ENCODE peak calls at places on chromosomes 16 and 17, in nine cellular contexts. L, B, F, J, W, A, T, Z and K are unnamed samples.
A peak's percentile ranks its signal among the peaks of the same experiment; 100 is the strongest.

GRCh38 chr17:13476722-13477121 is 125.0 kb downstream of the HS3ST3A1 start:
- DNase-seq in L (no peak), B (no peak), F (no peak), J (no peak), W (no peak), A (no peak), T (no peak), Z (no peak), K (no peak)

GRCh38 chr17:73261952-73262675 is 434 bp upstream of the CPSF4L start:
- DNase-seq in L (no peak), B (no peak), F (peak; percentile 63), J (no peak), W (peak; percentile 83), A (no peak), T (no peak), Z (no peak), K (no peak)

GRCh38 chr17:31564883-31565297 is 173.4 kb downstream of the RAB11FIP4 start:
- DNase-seq in L (no peak), B (no peak), F (no peak), J (no peak), W (no peak), A (peak; percentile 56), T (no peak), Z (no peak), K (no peak)

GRCh38 chr16:66977341-66978113 is 10.9 kb upstream of the CES4A start:
- DNase-seq in L (peak; percentile 92), B (peak; percentile 60), F (peak; percentile 86), J (peak; percentile 91), W (peak; percentile 94), A (peak; percentile 82), T (peak; percentile 88), Z (peak; percentile 93), K (peak; percentile 83)

GRCh38 chr17:65039349-65039988 is 17.1 kb downstream of the GNA13 start:
- DNase-seq in L (no peak), B (no peak), F (no peak), J (no peak), W (no peak), A (peak; percentile 35), T (no peak), Z (no peak), K (peak; percentile 54)

GRCh38 chr17:45138911-45139532 is 3.5 kb downstream of the ACBD4 start:
- DNase-seq in L (no peak), B (no peak), F (no peak), J (no peak), W (no peak), A (no peak), T (no peak), Z (no peak), K (no peak)

GRCh38 chr17:77206125-77206523 is 65.4 kb downstream of the SEC14L1 start:
- DNase-seq in L (no peak), B (no peak), F (no peak), J (no peak), W (no peak), A (no peak), T (no peak), Z (no peak), K (no peak)

GRCh38 chr17:14299261-14300093 is 1.4 kb upstream of the HS3ST3B1 start:
- DNase-seq in L (peak; percentile 53), B (no peak), F (peak; percentile 86), J (peak; percentile 23), W (peak; percentile 16), A (no peak), T (peak; percentile 36), Z (no peak), K (peak; percentile 28)

GRCh38 chr16:84198401-84198800 is 7.4 kb downstream of the ADAD2 start:
- DNase-seq in L (no peak), B (no peak), F (no peak), J (no peak), W (no peak), A (peak; percentile 52), T (no peak), Z (no peak), K (no peak)

GRCh38 chr17:7060165-7060890 is 16.4 kb upstream of the SLC16A11 start:
- DNase-seq in L (peak; percentile 40), B (peak; percentile 96), F (no peak), J (peak; percentile 98), W (no peak), A (peak; percentile 73), T (no peak), Z (no peak), K (no peak)

GRCh38 chr17:54903375-54903774 is 2.7 kb downstream of the TOM1L1 start:
- DNase-seq in L (no peak), B (no peak), F (peak; percentile 33), J (no peak), W (peak; percentile 19), A (no peak), T (peak; percentile 46), Z (no peak), K (no peak)

GRCh38 chr17:19713462-19713861 is 2.9 kb downstream of the SLC47A2 start:
- DNase-seq in L (no peak), B (no peak), F (no peak), J (no peak), W (no peak), A (no peak), T (no peak), Z (no peak), K (no peak)

GRCh38 chr16:87086156-87086555 is 231.0 kb downstream of the C16orf95 start:
- DNase-seq in L (no peak), B (no peak), F (no peak), J (no peak), W (no peak), A (no peak), T (no peak), Z (no peak), K (no peak)

GRCh38 chr16:56346131-56346890 is 79.0 kb downstream of the AMFR start:
- DNase-seq in L (no peak), B (no peak), F (no peak), J (no peak), W (no peak), A (no peak), T (no peak), Z (no peak), K (no peak)

DNA sequence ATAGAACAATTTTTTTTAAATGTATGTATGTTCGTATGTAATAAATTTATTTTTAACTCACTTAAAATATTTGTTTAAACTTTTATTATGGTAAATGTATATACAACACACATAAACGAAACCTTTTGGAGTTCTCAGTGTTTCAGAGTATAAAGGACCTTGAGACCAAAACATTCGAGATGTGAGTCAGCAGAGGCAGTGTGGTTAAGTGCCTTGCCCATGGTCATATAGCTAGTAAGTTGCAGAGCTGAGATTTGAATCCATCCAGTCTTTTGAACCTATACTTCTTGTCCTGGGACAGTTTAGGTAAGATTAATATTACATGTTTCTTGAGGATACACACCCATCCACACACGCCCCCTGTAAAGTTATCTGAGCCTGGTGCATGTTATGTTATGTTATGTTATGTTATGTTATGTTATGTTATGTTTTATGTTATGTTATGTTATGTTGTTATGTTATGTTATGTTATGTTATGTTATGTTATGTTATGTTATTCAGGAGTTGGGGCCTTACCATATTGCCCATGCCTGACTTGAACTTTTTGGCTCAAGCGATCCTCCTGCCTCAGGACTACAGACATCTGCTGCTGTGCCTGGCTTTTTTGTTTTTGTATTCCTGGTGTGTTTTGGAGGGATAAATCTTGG is 41.8 kb downstream of the TNRC6A start:
- DNase-seq in L (no peak), B (no peak), F (no peak), J (no peak), W (no peak), A (no peak), T (no peak), Z (no peak), K (no peak)
- H3K4me3 ChIP-seq in L (no peak overlapping the region), B (no peak overlapping the region), F (no peak overlapping the region), J (no peak overlapping the region), W (no peak overlapping the region), A (no peak overlapping the region), T (no peak overlapping the region), Z (no peak overlapping the region), K (no peak overlapping the region)

GRCh38 chr16:16050106-16050505 is 100.7 kb downstream of the ABCC1 start:
- DNase-seq in L (no peak), B (no peak), F (no peak), J (no peak), W (no peak), A (no peak), T (no peak), Z (no peak), K (no peak)
- H3K4me1 ChIP-seq in L (no peaks in the 10 kb centered on the region), B (no peaks in the 10 kb centered on the region), F (no peaks in the 10 kb centered on the region), J (peaks cover under 1% of the 10 kb centered on the region), W (no peaks in the 10 kb centered on the region), A (peaks cover 23% of the 10 kb centered on the region), T (peaks cover 5% of the 10 kb centered on the region), Z (no peaks in the 10 kb centered on the region), K (no peaks in the 10 kb centered on the region)

GRCh38 chr17:68519911-68520310 is 7.7 kb downstream of the PRKAR1A start:
- DNase-seq in L (no peak), B (no peak), F (no peak), J (no peak), W (no peak), A (no peak), T (no peak), Z (no peak), K (no peak)
- H3K4me3 ChIP-seq in L (no peak overlapping the region), B (no peak overlapping the region), F (no peak overlapping the region), J (no peak overlapping the region), W (no peak overlapping the region), A (no peak overlapping the region), T (no peak overlapping the region), Z (no peak overlapping the region), K (no peak overlapping the region)

GRCh38 chr16:85650864-85651811 is 37.6 kb downstream of the GINS2 start:
- DNase-seq in L (no peak), B (no peak), F (peak; percentile 90), J (no peak), W (no peak), A (no peak), T (no peak), Z (no peak), K (no peak)

GRCh38 chr16:85654251-85655115 is 34.3 kb downstream of the GINS2 start:
- DNase-seq in L (no peak), B (no peak), F (peak; percentile 75), J (no peak), W (no peak), A (no peak), T (no peak), Z (no peak), K (no peak)

GRCh38 chr16:85651822-85652430 is 36.8 kb downstream of the GINS2 start:
- DNase-seq in L (no peak), B (no peak), F (peak; percentile 71), J (no peak), W (no peak), A (no peak), T (no peak), Z (no peak), K (no peak)

GRCh38 chr16:85653226-85653917 is 35.4 kb downstream of the GINS2 start:
- DNase-seq in L (no peak), B (no peak), F (peak; percentile 69), J (no peak), W (no peak), A (no peak), T (no peak), Z (no peak), K (no peak)

DNA sequence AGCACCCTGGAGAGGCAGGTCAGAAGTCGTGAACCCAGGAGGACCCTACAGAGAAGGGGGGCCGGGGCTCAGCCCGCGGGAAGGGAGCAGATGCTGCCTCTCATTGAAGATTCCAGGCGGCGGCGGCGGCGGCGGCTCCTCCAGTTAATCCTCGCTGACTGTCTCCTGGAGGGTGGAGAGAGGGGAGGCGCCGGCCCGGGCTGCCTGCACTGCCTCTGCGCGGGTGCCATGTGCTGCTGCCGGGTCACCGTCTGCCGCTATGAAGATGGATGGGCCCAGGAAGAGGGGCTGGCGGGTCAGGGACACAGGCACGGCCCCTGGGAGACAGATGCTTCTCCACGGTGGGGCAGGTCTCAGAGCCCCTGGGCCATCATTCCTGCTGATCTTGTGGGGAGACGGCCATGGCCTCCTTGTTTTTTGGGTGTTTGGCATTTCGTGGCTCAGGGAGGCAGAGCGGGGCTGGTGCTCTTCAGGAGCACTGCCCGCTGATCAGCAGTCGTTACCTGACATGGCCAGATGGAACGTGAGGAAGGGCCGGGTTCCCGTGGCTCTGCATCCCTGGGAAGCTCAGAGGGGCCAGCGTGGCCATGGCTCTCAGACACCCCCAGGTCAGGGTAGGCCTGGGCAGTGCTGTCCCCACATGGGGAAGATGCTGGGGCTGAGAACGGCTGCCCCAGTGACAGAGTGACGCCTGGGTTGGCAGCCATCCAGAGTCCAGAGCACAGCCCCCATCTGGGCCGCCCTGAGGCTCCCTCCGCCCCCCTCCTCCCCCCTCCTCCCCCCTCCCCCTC is 36.1 kb downstream of the GINS2 start:
- DNase-seq in L (no peak), B (no peak), F (peak; percentile 89), J (peak; percentile 25), W (peak; percentile 61), A (peak; percentile 35), T (peak; percentile 53), Z (no peak), K (peak; percentile 48)
- H3K4me1 ChIP-seq in L (no peaks in the 10 kb centered on the region), B (peaks cover 30% of the 10 kb centered on the region), F (peaks cover 18% of the 10 kb centered on the region), J (peaks cover 39% of the 10 kb centered on the region), W (peaks cover 21% of the 10 kb centered on the region), A (no peaks in the 10 kb centered on the region), T (no peaks in the 10 kb centered on the region), Z (no peaks in the 10 kb centered on the region), K (no peaks in the 10 kb centered on the region)